ENCODE peak calls at places on chromosomes 13 and 19, in eight cellular contexts. One of them, this sample, is unnamed.

GRCh38 chr19:54727562-54727961 is 3.3 kb downstream of the KIR3DL3 start:
- DNase-seq in ascending aorta: no peak
- DNase-seq in 8988T: no peak
- DNase-seq in cardiac fibroblast: no peak
- DNase-seq in activated naive CD4-positive, alpha-beta T cell: no peak
- DNase-seq in mucosa of descending colon: no peak
- DNase-seq in Calu3: no peak
- DNase-seq in posterior cingulate gyrus: no peak
- DNase-seq in this sample: no peak

GRCh38 chr19:55688422-55689218 is 13.6 kb downstream of the EPN1 start:
- DNase-seq in ascending aorta: no peak
- DNase-seq in 8988T: no peak
- DNase-seq in cardiac fibroblast: no peak
- DNase-seq in activated naive CD4-positive, alpha-beta T cell: no peak
- DNase-seq in mucosa of descending colon: peak; percentile 91
- DNase-seq in Calu3: no peak
- DNase-seq in posterior cingulate gyrus: peak; percentile 43
- DNase-seq in this sample: peak; percentile 65

GRCh38 chr19:50652722-50653121 is 3.5 kb downstream of the C19orf81 start:
- DNase-seq in ascending aorta: no peak
- DNase-seq in 8988T: no peak
- DNase-seq in cardiac fibroblast: no peak
- DNase-seq in activated naive CD4-positive, alpha-beta T cell: no peak
- DNase-seq in mucosa of descending colon: no peak
- DNase-seq in Calu3: no peak
- DNase-seq in posterior cingulate gyrus: no peak
- DNase-seq in this sample: no peak

GRCh38 chr13:113528798-113529180 is 38.3 kb upstream of the DCUN1D2 start:
- DNase-seq in ascending aorta: peak; percentile 38
- DNase-seq in 8988T: no peak
- DNase-seq in cardiac fibroblast: no peak
- DNase-seq in activated naive CD4-positive, alpha-beta T cell: no peak
- DNase-seq in mucosa of descending colon: no peak
- DNase-seq in Calu3: no peak
- DNase-seq in posterior cingulate gyrus: no peak
- DNase-seq in this sample: no peak

GRCh38 chr13:109401307-109401706 is 385.1 kb downstream of the IRS2 start:
- DNase-seq in ascending aorta: no peak
- DNase-seq in 8988T: no peak
- DNase-seq in cardiac fibroblast: no peak
- DNase-seq in activated naive CD4-positive, alpha-beta T cell: no peak
- DNase-seq in mucosa of descending colon: no peak
- DNase-seq in Calu3: no peak
- DNase-seq in posterior cingulate gyrus: no peak
- DNase-seq in this sample: no peak

GRCh38 chr13:112782433-112783010 is 92.7 kb downstream of the ATP11A start:
- DNase-seq in ascending aorta: no peak
- DNase-seq in 8988T: no peak
- DNase-seq in cardiac fibroblast: no peak
- DNase-seq in activated naive CD4-positive, alpha-beta T cell: no peak
- DNase-seq in mucosa of descending colon: no peak
- DNase-seq in Calu3: no peak
- DNase-seq in posterior cingulate gyrus: no peak
- DNase-seq in this sample: no peak

GRCh38 chr13:45994752-45995151 is 57.8 kb downstream of the ZC3H13 start:
- DNase-seq in ascending aorta: no peak
- DNase-seq in 8988T: no peak
- DNase-seq in cardiac fibroblast: no peak
- DNase-seq in activated naive CD4-positive, alpha-beta T cell: no peak
- DNase-seq in mucosa of descending colon: no peak
- DNase-seq in Calu3: no peak
- DNase-seq in posterior cingulate gyrus: no peak
- DNase-seq in this sample: no peak

GRCh38 chr13:97001641-97002040 is 7.4 kb upstream of the OXGR1 start:
- DNase-seq in ascending aorta: no peak
- DNase-seq in 8988T: no peak
- DNase-seq in cardiac fibroblast: no peak
- DNase-seq in activated naive CD4-positive, alpha-beta T cell: no peak
- DNase-seq in mucosa of descending colon: no peak
- DNase-seq in Calu3: no peak
- DNase-seq in posterior cingulate gyrus: no peak
- DNase-seq in this sample: no peak

GRCh38 chr19:21463449-21464105 is 41.8 kb upstream of the ZNF429 start:
- DNase-seq in ascending aorta: no peak
- DNase-seq in 8988T: peak; percentile 77
- DNase-seq in cardiac fibroblast: no peak
- DNase-seq in activated naive CD4-positive, alpha-beta T cell: no peak
- DNase-seq in mucosa of descending colon: peak; percentile 67
- DNase-seq in Calu3: no peak
- DNase-seq in posterior cingulate gyrus: no peak
- DNase-seq in this sample: peak; percentile 74

GRCh38 chr19:7737215-7737614 is 5.3 kb upstream of the CLEC4G start:
- DNase-seq in ascending aorta: no peak
- DNase-seq in 8988T: no peak
- DNase-seq in cardiac fibroblast: no peak
- DNase-seq in activated naive CD4-positive, alpha-beta T cell: no peak
- DNase-seq in mucosa of descending colon: no peak
- DNase-seq in Calu3: no peak
- DNase-seq in posterior cingulate gyrus: no peak
- DNase-seq in this sample: no peak

GRCh38 chr13:113840541-113841354 is 23.1 kb downstream of the GAS6 start:
- DNase-seq in ascending aorta: no peak
- DNase-seq in 8988T: no peak
- DNase-seq in cardiac fibroblast: no peak
- DNase-seq in activated naive CD4-positive, alpha-beta T cell: no peak
- DNase-seq in mucosa of descending colon: no peak
- DNase-seq in Calu3: no peak
- DNase-seq in posterior cingulate gyrus: no peak
- DNase-seq in this sample: peak; percentile 67

GRCh38 chr19:28023064-28023463 is 1189.9 kb downstream of the UQCRFS1 start:
- DNase-seq in ascending aorta: no peak
- DNase-seq in 8988T: no peak
- DNase-seq in cardiac fibroblast: peak; percentile 35
- DNase-seq in activated naive CD4-positive, alpha-beta T cell: no peak
- DNase-seq in mucosa of descending colon: no peak
- DNase-seq in Calu3: no peak
- DNase-seq in posterior cingulate gyrus: no peak
- DNase-seq in this sample: no peak

GRCh38 chr19:35921012-35921411 is 12.9 kb upstream of the TYROBP start:
- DNase-seq in ascending aorta: no peak
- DNase-seq in 8988T: no peak
- DNase-seq in cardiac fibroblast: no peak
- DNase-seq in activated naive CD4-positive, alpha-beta T cell: no peak
- DNase-seq in mucosa of descending colon: no peak
- DNase-seq in Calu3: no peak
- DNase-seq in posterior cingulate gyrus: no peak
- DNase-seq in this sample: no peak

GRCh38 chr13:43245374-43245964 is 222.1 kb downstream of the DNAJC15 start:
- DNase-seq in ascending aorta: no peak
- DNase-seq in 8988T: no peak
- DNase-seq in cardiac fibroblast: peak; percentile 91
- DNase-seq in activated naive CD4-positive, alpha-beta T cell: no peak
- DNase-seq in mucosa of descending colon: no peak
- DNase-seq in Calu3: no peak
- DNase-seq in posterior cingulate gyrus: no peak
- DNase-seq in this sample: no peak

GRCh38 chr13:104024416-104025170 is 958.4 kb upstream of the SLC10A2 start:
- DNase-seq in ascending aorta: no peak
- DNase-seq in 8988T: no peak
- DNase-seq in cardiac fibroblast: peak; percentile 71
- DNase-seq in activated naive CD4-positive, alpha-beta T cell: no peak
- DNase-seq in mucosa of descending colon: no peak
- DNase-seq in Calu3: no peak
- DNase-seq in posterior cingulate gyrus: no peak
- DNase-seq in this sample: no peak

GRCh38 chr19:35202722-35203674 is 25.5 kb downstream of the FAM187B start:
- DNase-seq in ascending aorta: no peak
- DNase-seq in 8988T: no peak
- DNase-seq in cardiac fibroblast: no peak
- DNase-seq in activated naive CD4-positive, alpha-beta T cell: no peak
- DNase-seq in mucosa of descending colon: no peak
- DNase-seq in Calu3: no peak
- DNase-seq in posterior cingulate gyrus: no peak
- DNase-seq in this sample: no peak

GRCh38 chr19:43598445-43599240 is 2.2 kb downstream of the ZNF576 start:
- DNase-seq in ascending aorta: no peak
- DNase-seq in 8988T: no peak
- DNase-seq in cardiac fibroblast: no peak
- DNase-seq in activated naive CD4-positive, alpha-beta T cell: no peak
- DNase-seq in mucosa of descending colon: no peak
- DNase-seq in Calu3: no peak
- DNase-seq in posterior cingulate gyrus: no peak
- DNase-seq in this sample: no peak

GRCh38 chr13:99908129-99908805 is 63.3 kb downstream of the ZIC5 start:
- DNase-seq in ascending aorta: no peak
- DNase-seq in 8988T: no peak
- DNase-seq in cardiac fibroblast: no peak
- DNase-seq in activated naive CD4-positive, alpha-beta T cell: no peak
- DNase-seq in mucosa of descending colon: no peak
- DNase-seq in Calu3: no peak
- DNase-seq in posterior cingulate gyrus: no peak
- DNase-seq in this sample: no peak

This sample was measured in spleen.